ENCODE peak calls at places on chromosome 16, in five cellular contexts. X is progenitor cell of endocrine pancreas, D is AG09319, V is sigmoid colon, L is LHCN-M2. H is an unnamed sample.
A peak's percentile ranks its signal among the peaks of the same experiment; 100 is the strongest.

GRCh38 chr16:89048087-89048729 is 45.4 kb upstream of the ACSF3 start:
- DNase-seq in X (no peak), D (no peak), V (peak; percentile 10), L (no peak), H (no peak)

GRCh38 chr16:23072084-23072599 is 77.1 kb downstream of the USP31 start:
- DNase-seq in X (no peak), D (no peak), V (peak; percentile 92), L (no peak), H (peak; percentile 54)

GRCh38 chr16:8594149-8594666 is 3.9 kb upstream of the TMEM114 start:
- DNase-seq in X (no peak), D (no peak), V (no peak), L (no peak), H (no peak)

GRCh38 chr16:67055712-67056487 is 27.0 kb downstream of the CBFB start:
- DNase-seq in X (no peak), D (peak; percentile 28), V (no peak), L (peak; percentile 99), H (no peak)

GRCh38 chr16:1181715-1182671 is 29.1 kb downstream of the CACNA1H start:
- DNase-seq in X (peak; percentile 39), D (no peak), V (peak; percentile 94), L (peak; percentile 68), H (peak; percentile 30)

GRCh38 chr16:11452746-11453344 is 107.6 kb downstream of the RMI2 start:
- DNase-seq in X (no peak), D (no peak), V (no peak), L (no peak), H (peak; percentile 36)

GRCh38 chr16:88792078-88792550 is 7.1 kb upstream of the PIEZO1 start:
- DNase-seq in X (no peak), D (no peak), V (no peak), L (peak; percentile 22), H (no peak)

GRCh38 chr16:24151482-24151939 is 104.6 kb upstream of the CACNG3 start:
- DNase-seq in X (no peak), D (no peak), V (no peak), L (no peak), H (peak; percentile 19)

GRCh38 chr16:21301168-21301894 is 23.2 kb upstream of the CRYM start:
- DNase-seq in X (peak; percentile 59), D (no peak), V (peak; percentile 88), L (peak; percentile 72), H (peak; percentile 15)

H was measured in DMS79 treated with DMSO at 0.1 percent for 48 hours.